ENCODE peak calls at places on chromosomes 12 and 14, in seven cellular contexts. E, S, O, A, W, N and U are unnamed samples.

GRCh38 chr12:33156042-33156441 is 259.5 kb upstream of the PKP2 start:
- DNase-seq in W (no peak), N (no peak), O (no peak), A (no peak), E (no peak), S (no peak), U (no peak)

GRCh38 chr12:6369916-6370575 is 5.3 kb downstream of the SCNN1A start:
- DNase-seq in N (no peak), O (no peak), A (no peak), S (no peak), W (no peak), E (no peak), U (no peak)

GRCh38 chr12:46269429-46270241 is 792 bp upstream of the SLC38A1 start:
- DNase-seq in A (no peak), N (no peak), S (no peak), O (no peak), W (peak; percentile 70), E (no peak), U (peak; percentile 40)

GRCh38 chr12:6157482-6157881 is 33.0 kb upstream of the VWF start:
- DNase-seq in N (no peak), E (no peak), O (no peak), A (no peak), W (no peak), S (no peak), U (no peak)

GRCh38 chr14:93317836-93318807 is 14.7 kb downstream of the BTBD7 start:
- DNase-seq in W (no peak), E (no peak), O (no peak), N (no peak), A (no peak), S (no peak), U (no peak)

GRCh38 chr12:47095446-47096236 is 15.9 kb upstream of the AMIGO2 start:
- DNase-seq in N (no peak), O (no peak), A (no peak), W (no peak), S (no peak), E (no peak), U (no peak)

GRCh38 chr12:51721281-51721940 is 127.1 kb downstream of the FIGNL2 start:
- DNase-seq in O (no peak), A (no peak), W (peak; percentile 87), E (peak; percentile 87), S (no peak), N (peak; percentile 23), U (no peak)

GRCh38 chr14:105467942-105468471 is 6.6 kb upstream of the CRIP2 start:
- DNase-seq in W (no peak), N (no peak), E (no peak), A (no peak), S (no peak), O (no peak), U (no peak)

GRCh38 chr12:26704214-26704613 is 128.8 kb downstream of the ITPR2 start:
- DNase-seq in W (no peak), S (no peak), A (no peak), N (no peak), E (no peak), O (no peak), U (no peak)

GRCh38 chr12:82207556-82207955 is 150.6 kb downstream of the CCDC59 start:
- DNase-seq in N (no peak), O (no peak), S (no peak), E (no peak), W (no peak), A (no peak), U (no peak)

GRCh38 chr14:28101992-28102391 is 664.6 kb upstream of the FOXG1 start:
- DNase-seq in N (no peak), O (no peak), A (no peak), W (no peak), S (no peak), E (peak; percentile 3), U (no peak)

GRCh38 chr12:54304187-54304810 is 3.5 kb upstream of the NFE2 start:
- DNase-seq in E (no peak), O (peak; percentile 85), N (peak; percentile 97), W (peak; percentile 59), A (no peak), S (no peak), U (no peak)

GRCh38 chr12:108241961-108242360 is 97.2 kb downstream of the CMKLR1 start:
- DNase-seq in O (no peak), S (no peak), A (no peak), N (peak; percentile 11), E (no peak), W (no peak), U (no peak)

GRCh38 chr12:48189331-48190125 is 6.1 kb downstream of the CCDC184 start:
- DNase-seq in O (peak; percentile 49), N (peak; percentile 69), A (peak; percentile 34), S (peak; percentile 57), E (peak; percentile 66), W (peak; percentile 84), U (peak; percentile 85)

GRCh38 chr14:68653754-68654153 is 139.1 kb downstream of the ZFP36L1 start:
- DNase-seq in W (peak; percentile 16), S (no peak), N (no peak), E (no peak), A (no peak), O (no peak), U (no peak)

GRCh38 chr12:76201316-76201715 is 116.8 kb upstream of the NAP1L1 start:
- DNase-seq in S (no peak), E (no peak), N (no peak), A (no peak), W (no peak), O (no peak), U (no peak)

GRCh38 chr12:14691560-14691959 is 4.8 kb downstream of the GUCY2C start:
- DNase-seq in W (no peak), A (no peak), O (no peak), E (no peak), N (no peak), S (no peak), U (no peak)

GRCh38 chr14:50758279-50758678 is 72.7 kb downstream of the NIN start:
- DNase-seq in O (no peak), N (no peak), S (no peak), E (no peak), A (no peak), W (no peak), U (no peak)

GRCh38 chr12:66235626-66236281 is 46.7 kb downstream of the IRAK3 start:
- DNase-seq in N (no peak), W (no peak), S (no peak), O (no peak), E (peak; percentile 22), A (no peak), U (no peak)

GRCh38 chr12:117309276-117309885 is 52.0 kb downstream of the NOS1 start:
- DNase-seq in N (no peak), W (no peak), A (no peak), O (no peak), S (no peak), E (no peak), U (no peak)

GRCh38 chr12:49674318-49674985 is 32.8 kb downstream of the FMNL3 start:
- DNase-seq in A (no peak), E (no peak), S (no peak), W (no peak), N (no peak), O (no peak), U (no peak)

GRCh38 chr14:68695326-68695768 is 97.5 kb downstream of the ZFP36L1 start:
- DNase-seq in S (peak; percentile 91), W (no peak), N (no peak), A (peak; percentile 80), O (peak; percentile 43), E (no peak), U (no peak)

GRCh38 chr12:13036881-13037280 is 7.3 kb upstream of the FAM234B start:
- DNase-seq in N (no peak), E (no peak), O (no peak), W (no peak), A (no peak), S (no peak), U (no peak)
- TF ChIP-seq JUND in N (no peak), E (no peak), O (no peak), W (no peak), A (no peak), S (no peak), U (no peak)

DNA sequence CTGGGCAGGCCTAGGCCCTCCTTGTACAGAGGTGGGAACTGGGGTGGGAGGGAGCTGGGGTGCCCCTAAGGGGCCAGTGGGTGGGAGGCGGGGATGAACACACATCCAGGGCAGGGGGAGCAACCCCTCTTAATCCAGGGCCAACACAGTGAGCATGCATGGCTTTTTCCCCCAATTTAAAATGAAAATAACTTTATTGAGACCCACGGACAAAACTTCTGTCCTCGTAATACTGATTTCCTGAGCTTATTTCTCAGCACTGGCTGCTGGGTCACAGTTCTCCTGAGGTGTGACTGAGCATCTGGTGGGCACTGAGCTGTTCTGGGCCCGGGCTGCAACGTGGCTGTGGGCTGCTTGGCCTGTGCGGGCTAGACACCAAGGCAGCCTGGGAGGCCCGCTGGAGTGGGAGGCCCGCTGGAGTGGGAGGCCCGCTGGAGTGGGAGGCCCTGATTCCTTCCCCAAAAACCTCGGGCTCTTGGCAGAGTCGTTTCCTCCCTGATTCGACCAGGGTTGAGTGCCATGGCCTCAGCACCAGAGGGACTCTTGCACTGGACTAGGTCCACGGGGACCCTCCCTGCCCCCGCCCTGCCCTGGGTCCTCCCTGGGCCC is 24.9 kb upstream of the TRAF3 start:
- DNase-seq in W (no peak), O (no peak), N (no peak), E (no peak), A (no peak), S (no peak), U (no peak)
- TF ChIP-seq JUND in W (no peak), O (no peak), N (no peak), E (no peak), A (no peak), S (no peak), U (no peak)

GRCh38 chr14:86646125-86646524 is 1116.2 kb downstream of the FLRT2 start:
- DNase-seq in N (no peak), A (no peak), S (no peak), E (no peak), O (no peak), W (no peak), U (no peak)

GRCh38 chr14:86641310-86641709 is 1111.4 kb downstream of the FLRT2 start:
- DNase-seq in N (no peak), O (no peak), W (no peak), A (no peak), E (no peak), S (no peak), U (no peak)

GRCh38 chr14:86652512-86652911 is 1122.6 kb downstream of the FLRT2 start:
- DNase-seq in W (no peak), S (no peak), N (no peak), O (no peak), E (no peak), A (no peak), U (no peak)

GRCh38 chr14:86646688-86647687 is 1117.0 kb downstream of the FLRT2 start:
- DNase-seq in A (no peak), O (peak; percentile 4), N (no peak), S (no peak), W (no peak), E (no peak), U (no peak)
- TF ChIP-seq JUND in A (no peak), O (no peak), N (no peak), S (no peak), W (no peak), E (no peak), U (no peak)

DNA sequence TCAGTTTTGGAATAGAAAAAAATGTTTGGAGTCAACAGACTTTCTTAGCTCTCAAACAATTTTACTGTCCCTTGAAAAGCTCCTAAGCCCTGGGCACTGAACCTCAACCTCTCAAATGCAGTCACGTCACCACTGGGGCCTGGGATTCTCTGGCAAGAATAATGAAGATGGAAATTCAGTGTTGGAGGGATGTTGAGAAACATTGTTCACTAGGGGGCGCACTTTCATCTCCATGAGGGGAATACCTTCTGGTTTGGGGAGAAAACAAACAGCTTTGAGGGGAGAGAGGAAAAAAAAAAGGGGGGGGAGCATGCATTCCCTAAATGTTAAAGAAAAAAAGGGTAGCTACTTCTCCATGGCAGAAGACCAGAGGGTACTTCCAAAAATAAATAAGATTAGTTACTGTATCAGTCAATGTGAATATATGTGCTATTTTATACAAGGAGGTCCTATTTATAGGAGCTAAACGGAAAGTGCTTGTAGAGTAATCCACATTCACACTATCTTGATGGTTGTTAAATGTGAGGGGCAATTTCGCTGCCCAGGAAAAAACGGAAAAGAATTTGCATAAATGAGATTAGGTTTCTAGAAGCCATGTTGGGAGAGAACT is 5.8 kb upstream of the TBPL2 start:
- DNase-seq in O (peak; percentile 64), N (peak; percentile 48), W (peak; percentile 75), A (no peak), S (peak; percentile 76), E (peak; percentile 75), U (no peak)
- TF ChIP-seq JUND in O (no peak), N (peak; percentile 15), W (no peak), A (no peak), S (no peak), E (no peak), U (no peak)